ENCODE peak calls at places on chromosomes 16 and 17, in four cellular contexts. One of them, this sample, is unnamed.
A peak's percentile ranks its signal among the peaks of the same experiment; 100 is the strongest.

GRCh38 chr16:50295541-50296132 is 29.3 kb downstream of the ADCY7 start:
- DNase-seq in H7: no peak
- DNase-seq in thoracic aorta: no peak
- DNase-seq in transverse colon: no peak
- DNase-seq in this sample: no peak

GRCh38 chr17:27348196-27348595 is 54.3 kb downstream of the WSB1 start:
- DNase-seq in transverse colon: no peak
- DNase-seq in thoracic aorta: no peak
- DNase-seq in H7: no peak
- DNase-seq in this sample: no peak

GRCh38 chr16:18975109-18975508 is 8.6 kb upstream of the TMC7 start:
- DNase-seq in transverse colon: no peak
- DNase-seq in thoracic aorta: no peak
- DNase-seq in H7: no peak
- DNase-seq in this sample: no peak

GRCh38 chr17:21039839-21040575 is 2.8 kb downstream of the USP22 start:
- DNase-seq in thoracic aorta: no peak
- DNase-seq in transverse colon: no peak
- DNase-seq in H7: peak; percentile 65
- DNase-seq in this sample: no peak

GRCh38 chr17:1467898-1468492 is 12.0 kb upstream of the CRK start:
- DNase-seq in thoracic aorta: no peak
- DNase-seq in transverse colon: no peak
- DNase-seq in H7: peak; percentile 82
- DNase-seq in this sample: no peak

GRCh38 chr16:28492511-28492910 is 637 bp upstream of the CLN3 start:
- DNase-seq in H7: no peak
- DNase-seq in thoracic aorta: no peak
- DNase-seq in transverse colon: no peak
- DNase-seq in this sample: no peak

GRCh38 chr17:65092262-65092661 is 35.7 kb upstream of the GNA13 start:
- DNase-seq in H7: no peak
- DNase-seq in thoracic aorta: no peak
- DNase-seq in transverse colon: no peak
- DNase-seq in this sample: no peak

GRCh38 chr16:10694306-10694705 is 424 bp downstream of the TEKT5 start:
- DNase-seq in H7: no peak
- DNase-seq in transverse colon: no peak
- DNase-seq in thoracic aorta: no peak
- DNase-seq in this sample: no peak

GRCh38 chr17:12180644-12181261 is 160.1 kb downstream of the MAP2K4 start:
- DNase-seq in H7: peak; percentile 47
- DNase-seq in thoracic aorta: no peak
- DNase-seq in transverse colon: peak; percentile 11
- DNase-seq in this sample: no peak

GRCh38 chr17:4221163-4221562 is 42.6 kb downstream of the ANKFY1 start:
- DNase-seq in thoracic aorta: no peak
- DNase-seq in transverse colon: no peak
- DNase-seq in H7: no peak
- DNase-seq in this sample: no peak

GRCh38 chr17:6641374-6641818 is 536 bp downstream of the TXNDC17 start:
- DNase-seq in H7: no peak
- DNase-seq in thoracic aorta: no peak
- DNase-seq in transverse colon: no peak
- DNase-seq in this sample: no peak

GRCh38 chr17:17579691-17580090 is 11.8 kb downstream of the PEMT start:
- DNase-seq in thoracic aorta: no peak
- DNase-seq in H7: no peak
- DNase-seq in transverse colon: no peak
- DNase-seq in this sample: no peak

GRCh38 chr17:21816592-21817567 is 124.6 kb downstream of the KCNJ18 start:
- DNase-seq in H7: no peak
- DNase-seq in transverse colon: no peak
- DNase-seq in thoracic aorta: no peak
- DNase-seq in this sample: no peak

GRCh38 chr17:60049936-60050335 is 28.8 kb downstream of the HEATR6 start:
- DNase-seq in H7: no peak
- DNase-seq in transverse colon: no peak
- DNase-seq in thoracic aorta: no peak
- DNase-seq in this sample: no peak

GRCh38 chr17:43713494-43714162 is 45.0 kb downstream of the SOST start:
- DNase-seq in thoracic aorta: no peak
- DNase-seq in H7: peak; percentile 85
- DNase-seq in transverse colon: no peak
- DNase-seq in this sample: peak; percentile 61